ENCODE peak calls at places on chromosomes 6 and 20, in five cellular contexts. One of them, this sample, is unnamed.
A peak's percentile ranks its signal among the peaks of the same experiment; 100 is the strongest.

GRCh38 chr20:36887779-36888133 is 11.8 kb downstream of the TLDC2 start:
- DNase-seq in suprapubic skin: peak; percentile 26
- DNase-seq in A549: no peak
- DNase-seq in H1: no peak
- DNase-seq in HCT116: no peak
- DNase-seq in this sample: no peak

GRCh38 chr20:58531657-58532056 is 16.5 kb upstream of the APCDD1L start:
- DNase-seq in suprapubic skin: no peak
- DNase-seq in A549: no peak
- DNase-seq in H1: no peak
- DNase-seq in HCT116: no peak
- DNase-seq in this sample: no peak

GRCh38 chr20:36018208-36018988 is 50.0 kb downstream of the CNBD2 start:
- DNase-seq in suprapubic skin: peak; percentile 38
- DNase-seq in A549: peak; percentile 19
- DNase-seq in H1: no peak
- DNase-seq in HCT116: no peak
- DNase-seq in this sample: peak; percentile 38

GRCh38 chr20:840858-841567 is 7.5 kb downstream of the FAM110A start:
- DNase-seq in suprapubic skin: no peak
- DNase-seq in A549: no peak
- DNase-seq in H1: peak; percentile 72
- DNase-seq in HCT116: no peak
- DNase-seq in this sample: peak; percentile 60

GRCh38 chr20:58659841-58660240 is 8.8 kb downstream of the STX16 start:
- DNase-seq in suprapubic skin: no peak
- DNase-seq in A549: no peak
- DNase-seq in H1: peak; percentile 41
- DNase-seq in HCT116: no peak
- DNase-seq in this sample: no peak

GRCh38 chr6:40933864-40934263 is 105.2 kb downstream of the UNC5CL start:
- DNase-seq in suprapubic skin: no peak
- DNase-seq in A549: no peak
- DNase-seq in H1: no peak
- DNase-seq in HCT116: no peak
- DNase-seq in this sample: no peak

GRCh38 chr6:165844801-165845364 is 181.8 kb upstream of the PDE10A start:
- DNase-seq in suprapubic skin: no peak
- DNase-seq in A549: no peak
- DNase-seq in H1: no peak
- DNase-seq in HCT116: no peak
- DNase-seq in this sample: no peak

GRCh38 chr6:81753709-81754678 is 1.5 kb upstream of the TENT5A start:
- DNase-seq in suprapubic skin: peak; percentile 94
- DNase-seq in A549: peak; percentile 51
- DNase-seq in H1: peak; percentile 87
- DNase-seq in HCT116: peak; percentile 34
- DNase-seq in this sample: peak; percentile 91

GRCh38 chr20:9508240-9508661 is 6.1 kb upstream of the LAMP5 start:
- DNase-seq in suprapubic skin: no peak
- DNase-seq in A549: no peak
- DNase-seq in H1: peak; percentile 64
- DNase-seq in HCT116: no peak
- DNase-seq in this sample: no peak

GRCh38 chr6:122697458-122697857 is 82.1 kb upstream of the FABP7 start:
- DNase-seq in suprapubic skin: no peak
- DNase-seq in A549: no peak
- DNase-seq in H1: no peak
- DNase-seq in HCT116: no peak
- DNase-seq in this sample: no peak

GRCh38 chr20:20450461-20451027 is 82.6 kb downstream of the INSM1 start:
- DNase-seq in suprapubic skin: no peak
- DNase-seq in A549: no peak
- DNase-seq in H1: no peak
- DNase-seq in HCT116: no peak
- DNase-seq in this sample: no peak

GRCh38 chr6:2952557-2953095 is 18.7 kb downstream of the SERPINB6 start:
- DNase-seq in suprapubic skin: peak; percentile 87
- DNase-seq in A549: peak; percentile 93
- DNase-seq in H1: peak; percentile 97
- DNase-seq in HCT116: peak; percentile 91
- DNase-seq in this sample: peak; percentile 69

GRCh38 chr6:137043710-137044365 is 927 bp downstream of the IL20RA start:
- DNase-seq in suprapubic skin: no peak
- DNase-seq in A549: peak; percentile 16
- DNase-seq in H1: no peak
- DNase-seq in HCT116: no peak
- DNase-seq in this sample: peak; percentile 35

GRCh38 chr20:2816583-2817340 is 598 bp downstream of the TMEM239 start:
- DNase-seq in suprapubic skin: peak; percentile 69
- DNase-seq in A549: no peak
- DNase-seq in H1: peak; percentile 66
- DNase-seq in HCT116: no peak
- DNase-seq in this sample: no peak

GRCh38 chr6:84967389-84967788 is 203.0 kb upstream of the TBX18 start:
- DNase-seq in suprapubic skin: no peak
- DNase-seq in A549: peak; percentile 65
- DNase-seq in H1: peak; percentile 62
- DNase-seq in HCT116: peak; percentile 48
- DNase-seq in this sample: no peak

GRCh38 chr20:58078741-58079522 is 149.5 kb downstream of the ANKRD60 start:
- DNase-seq in suprapubic skin: peak; percentile 59
- DNase-seq in A549: no peak
- DNase-seq in H1: peak; percentile 22
- DNase-seq in HCT116: no peak
- DNase-seq in this sample: no peak

GRCh38 chr6:8080338-8081151 is 16.4 kb upstream of the BLOC1S5 start:
- DNase-seq in suprapubic skin: no peak
- DNase-seq in A549: peak; percentile 35
- DNase-seq in H1: no peak
- DNase-seq in HCT116: no peak
- DNase-seq in this sample: no peak

GRCh38 chr6:46381057-46381456 is 110.2 kb downstream of the RCAN2 start:
- DNase-seq in suprapubic skin: no peak
- DNase-seq in A549: no peak
- DNase-seq in H1: no peak
- DNase-seq in HCT116: no peak
- DNase-seq in this sample: no peak

GRCh38 chr6:47587503-47587902 is 109.9 kb downstream of the CD2AP start:
- DNase-seq in suprapubic skin: no peak
- DNase-seq in A549: no peak
- DNase-seq in H1: no peak
- DNase-seq in HCT116: no peak
- DNase-seq in this sample: no peak

GRCh38 chr20:62301111-62301668 is 1.6 kb upstream of the ADRM1 start:
- DNase-seq in suprapubic skin: no peak
- DNase-seq in A549: no peak
- DNase-seq in H1: no peak
- DNase-seq in HCT116: no peak
- DNase-seq in this sample: no peak

GRCh38 chr6:145036236-145036635 is 699.1 kb downstream of the EPM2A start:
- DNase-seq in suprapubic skin: no peak
- DNase-seq in A549: no peak
- DNase-seq in H1: no peak
- DNase-seq in HCT116: no peak
- DNase-seq in this sample: no peak

GRCh38 chr6:76351275-76351674 is 278.8 kb upstream of the IMPG1 start:
- DNase-seq in suprapubic skin: no peak
- DNase-seq in A549: peak; percentile 12
- DNase-seq in H1: no peak
- DNase-seq in HCT116: peak; percentile 34
- DNase-seq in this sample: no peak

GRCh38 chr6:73369157-73369556 is 540 bp downstream of the OOEP start:
- DNase-seq in suprapubic skin: no peak
- DNase-seq in A549: no peak
- DNase-seq in H1: no peak
- DNase-seq in HCT116: no peak
- DNase-seq in this sample: no peak

GRCh38 chr6:1763411-1763810 is 153.7 kb downstream of the FOXC1 start:
- DNase-seq in suprapubic skin: no peak
- DNase-seq in A549: no peak
- DNase-seq in H1: no peak
- DNase-seq in HCT116: no peak
- DNase-seq in this sample: no peak

GRCh38 chr6:28725890-28726348 is 197.9 kb downstream of the TRIM27 start:
- DNase-seq in suprapubic skin: no peak
- DNase-seq in A549: peak; percentile 86
- DNase-seq in H1: peak; percentile 80
- DNase-seq in HCT116: no peak
- DNase-seq in this sample: no peak

GRCh38 chr6:19268117-19268516 is 569.1 kb upstream of the ID4 start:
- DNase-seq in suprapubic skin: no peak
- DNase-seq in A549: no peak
- DNase-seq in H1: no peak
- DNase-seq in HCT116: no peak
- DNase-seq in this sample: no peak

DNA sequence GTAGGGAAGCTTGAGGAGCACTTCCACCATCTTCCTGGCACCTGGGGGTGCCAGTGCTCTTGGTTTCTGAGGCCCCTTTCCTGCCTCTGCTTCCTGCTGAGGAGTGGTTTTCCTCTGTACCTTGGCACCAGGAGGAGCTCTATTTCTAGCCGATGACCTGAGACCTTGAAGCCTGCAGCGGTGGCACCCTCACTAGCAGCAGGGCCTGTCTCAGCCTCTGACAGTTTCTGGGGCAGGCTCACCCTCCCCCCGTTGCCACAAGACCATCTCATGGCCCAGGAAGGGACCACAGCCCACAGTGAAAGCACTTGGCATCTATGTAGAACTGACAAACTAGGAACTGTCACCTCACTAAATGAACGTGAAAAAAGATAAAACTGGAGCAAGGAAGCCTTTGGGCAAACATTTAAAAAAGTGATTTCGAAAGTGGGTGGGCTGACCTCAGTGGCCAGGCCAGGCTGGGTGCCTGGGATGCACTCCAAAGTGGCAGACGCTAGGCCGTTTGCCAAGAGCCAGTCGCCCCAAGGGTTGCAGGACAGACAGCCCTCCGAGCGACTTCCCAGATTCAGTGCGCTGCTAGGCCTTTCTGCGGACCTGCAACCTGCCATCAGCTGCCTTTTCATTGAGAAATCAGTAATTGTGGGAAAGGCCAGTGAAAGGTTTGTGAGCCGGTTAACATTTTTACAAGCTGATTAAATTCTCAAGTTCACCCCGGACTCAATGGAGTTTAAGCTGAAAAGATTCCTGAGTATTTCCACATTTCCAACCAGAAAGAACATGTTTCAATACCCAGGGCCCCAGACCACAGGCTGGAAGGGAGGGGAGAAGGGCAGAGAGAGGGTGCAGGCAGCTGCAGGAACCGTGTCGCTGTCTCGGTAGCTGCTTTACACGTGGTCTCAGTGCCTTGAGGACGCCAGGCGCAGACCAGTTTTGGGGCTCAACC is 303.7 kb downstream of the ESR1 start:
- DNase-seq in suprapubic skin: no peak
- DNase-seq in A549: no peak
- DNase-seq in H1: no peak
- DNase-seq in HCT116: no peak
- DNase-seq in this sample: no peak
- H3K4me3 ChIP-seq in suprapubic skin: no peak overlapping the region
- H3K4me3 ChIP-seq in A549: no peak overlapping the region
- H3K4me3 ChIP-seq in H1: no peak overlapping the region
- H3K4me3 ChIP-seq in HCT116: no peak overlapping the region
- H3K4me3 ChIP-seq in this sample: no peak overlapping the region

GRCh38 chr6:99393698-99394531 is at the start of gene COQ3:
- DNase-seq in suprapubic skin: peak; percentile 82
- DNase-seq in A549: peak; percentile 74
- DNase-seq in H1: peak; percentile 94
- DNase-seq in HCT116: peak; percentile 57
- DNase-seq in this sample: peak; percentile 79
- TF ChIP-seq POLR2A in suprapubic skin: no peak
- TF ChIP-seq POLR2A in A549: peak; percentile 43
- TF ChIP-seq POLR2A in H1: peak; percentile 81
- TF ChIP-seq POLR2A in HCT116: peak; percentile 72
- TF ChIP-seq POLR2A in this sample: no peak

DNA sequence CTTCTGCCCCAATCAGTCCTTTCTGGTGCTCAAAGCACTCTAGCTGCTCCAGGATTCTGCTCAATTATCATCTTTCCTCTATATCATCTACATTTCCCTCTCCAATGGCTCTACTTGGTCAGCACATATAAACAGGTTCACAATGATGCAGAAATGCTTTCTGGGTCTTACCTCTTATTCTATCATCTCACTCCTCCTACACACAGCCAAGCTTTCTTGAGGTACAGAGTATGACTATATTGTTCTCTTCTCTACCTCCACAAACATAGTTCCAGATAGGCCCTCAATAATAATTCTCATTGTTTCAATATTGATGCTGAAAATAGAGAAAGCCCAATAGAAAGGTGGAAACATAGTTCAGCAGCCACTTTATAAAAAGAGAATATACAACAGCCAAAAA is 48.2 kb downstream of the HIVEP2 start:
- DNase-seq in suprapubic skin: no peak
- DNase-seq in A549: no peak
- DNase-seq in H1: no peak
- DNase-seq in HCT116: no peak
- DNase-seq in this sample: no peak
- H3K4me1 ChIP-seq in suprapubic skin: no peaks in the 10 kb centered on the region
- H3K4me1 ChIP-seq in A549: peaks cover 8% of the 10 kb centered on the region
- H3K4me1 ChIP-seq in H1: no peaks in the 10 kb centered on the region
- H3K4me1 ChIP-seq in HCT116: peaks cover 6% of the 10 kb centered on the region
- H3K4me1 ChIP-seq in this sample: peaks cover 11% of the 10 kb centered on the region

GRCh38 chr6:152272486-152272885 is 364.7 kb downstream of the SYNE1 start:
- DNase-seq in suprapubic skin: no peak
- DNase-seq in A549: no peak
- DNase-seq in H1: no peak
- DNase-seq in HCT116: no peak
- DNase-seq in this sample: no peak
- H3K4me3 ChIP-seq in suprapubic skin: no peak overlapping the region
- H3K4me3 ChIP-seq in A549: no peak overlapping the region
- H3K4me3 ChIP-seq in H1: no peak overlapping the region
- H3K4me3 ChIP-seq in HCT116: no peak overlapping the region
- H3K4me3 ChIP-seq in this sample: no peak overlapping the region

DNA sequence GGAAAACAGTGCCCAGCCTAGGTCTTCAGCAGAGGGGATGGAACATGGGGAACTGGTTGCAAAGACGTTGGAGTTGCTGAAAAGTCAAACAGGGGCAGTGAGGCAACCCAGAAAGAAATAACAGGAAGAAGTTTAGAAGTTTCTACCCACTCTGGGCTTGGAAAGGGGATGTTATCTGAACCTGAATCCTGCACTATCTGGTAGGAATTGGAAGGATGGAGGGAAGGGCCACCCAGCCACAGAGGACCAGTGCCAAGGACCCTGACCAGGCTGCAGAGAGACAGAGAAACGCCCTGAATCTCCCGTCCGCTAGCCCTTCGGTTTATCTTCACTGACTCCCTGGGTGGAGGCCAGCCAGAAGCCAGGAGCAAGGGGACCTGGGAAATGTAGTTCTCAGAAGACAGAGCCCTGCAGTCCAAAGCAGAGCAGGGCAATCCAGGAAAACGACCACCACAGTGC is 217.3 kb upstream of the RREB1 start:
- DNase-seq in suprapubic skin: no peak
- DNase-seq in A549: no peak
- DNase-seq in H1: peak; percentile 59
- DNase-seq in HCT116: no peak
- DNase-seq in this sample: peak; percentile 81
- TF ChIP-seq POLR2A in suprapubic skin: no peak
- TF ChIP-seq POLR2A in A549: no peak
- TF ChIP-seq POLR2A in H1: no peak
- TF ChIP-seq POLR2A in HCT116: no peak
- TF ChIP-seq POLR2A in this sample: no peak

This sample was measured in ovary.